ENCODE peak calls at places on chromosome 9, in four cellular contexts. One of them, this sample, is unnamed.

GRCh38 chr9:35728041-35728971 is 3.7 kb downstream of the TLN1 start:
- DNase-seq in upper lobe of left lung: peak
- DNase-seq in prostate gland: peak
- DNase-seq in endothelial cell of umbilical vein: peak
- DNase-seq in this sample: no peak

GRCh38 chr9:13239208-13239607 is 40.3 kb downstream of the MPDZ start:
- DNase-seq in upper lobe of left lung: no peak
- DNase-seq in prostate gland: no peak
- DNase-seq in endothelial cell of umbilical vein: no peak
- DNase-seq in this sample: no peak

GRCh38 chr9:98563212-98563907 is 145.4 kb downstream of the GABBR2 start:
- DNase-seq in prostate gland: no peak
- DNase-seq in endothelial cell of umbilical vein: no peak
- DNase-seq in upper lobe of left lung: no peak
- DNase-seq in this sample: peak

GRCh38 chr9:7185612-7186011 is 427.8 kb downstream of the KDM4C start:
- DNase-seq in prostate gland: no peak
- DNase-seq in endothelial cell of umbilical vein: peak
- DNase-seq in upper lobe of left lung: no peak
- DNase-seq in this sample: no peak

GRCh38 chr9:115353681-115354080 is 235.7 kb upstream of the TNC start:
- DNase-seq in upper lobe of left lung: no peak
- DNase-seq in prostate gland: no peak
- DNase-seq in endothelial cell of umbilical vein: no peak
- DNase-seq in this sample: no peak

GRCh38 chr9:119839888-119840287 is 470.7 kb upstream of the BRINP1 start:
- DNase-seq in prostate gland: no peak
- DNase-seq in upper lobe of left lung: no peak
- DNase-seq in endothelial cell of umbilical vein: no peak
- DNase-seq in this sample: no peak

GRCh38 chr9:93057703-93058356 is 671 bp upstream of the SUSD3 start:
- DNase-seq in prostate gland: no peak
- DNase-seq in endothelial cell of umbilical vein: no peak
- DNase-seq in upper lobe of left lung: no peak
- DNase-seq in this sample: no peak

GRCh38 chr9:33506626-33507370 is 17.3 kb upstream of the ANKRD18B start:
- DNase-seq in prostate gland: no peak
- DNase-seq in upper lobe of left lung: no peak
- DNase-seq in endothelial cell of umbilical vein: peak
- DNase-seq in this sample: no peak

GRCh38 chr9:107439991-107440456 is 49.5 kb downstream of the KLF4 start:
- DNase-seq in endothelial cell of umbilical vein: no peak
- DNase-seq in prostate gland: no peak
- DNase-seq in upper lobe of left lung: no peak
- DNase-seq in this sample: no peak

GRCh38 chr9:18994263-18994916 is 38.6 kb downstream of the SAXO1 start:
- DNase-seq in endothelial cell of umbilical vein: no peak
- DNase-seq in upper lobe of left lung: no peak
- DNase-seq in prostate gland: no peak
- DNase-seq in this sample: no peak

GRCh38 chr9:38432922-38433510 is 8.8 kb upstream of the IGFBPL1 start:
- DNase-seq in upper lobe of left lung: no peak
- DNase-seq in prostate gland: no peak
- DNase-seq in endothelial cell of umbilical vein: peak
- DNase-seq in this sample: no peak

GRCh38 chr9:121779381-121780117 is 128.1 kb downstream of the DAB2IP start:
- DNase-seq in prostate gland: no peak
- DNase-seq in endothelial cell of umbilical vein: peak
- DNase-seq in upper lobe of left lung: no peak
- DNase-seq in this sample: no peak
- TF ChIP-seq POLR2AphosphoS5 in prostate gland: peak
- TF ChIP-seq POLR2AphosphoS5 in endothelial cell of umbilical vein: no peak
- TF ChIP-seq POLR2AphosphoS5 in upper lobe of left lung: peak
- TF ChIP-seq POLR2AphosphoS5 in this sample: no peak

DNA sequence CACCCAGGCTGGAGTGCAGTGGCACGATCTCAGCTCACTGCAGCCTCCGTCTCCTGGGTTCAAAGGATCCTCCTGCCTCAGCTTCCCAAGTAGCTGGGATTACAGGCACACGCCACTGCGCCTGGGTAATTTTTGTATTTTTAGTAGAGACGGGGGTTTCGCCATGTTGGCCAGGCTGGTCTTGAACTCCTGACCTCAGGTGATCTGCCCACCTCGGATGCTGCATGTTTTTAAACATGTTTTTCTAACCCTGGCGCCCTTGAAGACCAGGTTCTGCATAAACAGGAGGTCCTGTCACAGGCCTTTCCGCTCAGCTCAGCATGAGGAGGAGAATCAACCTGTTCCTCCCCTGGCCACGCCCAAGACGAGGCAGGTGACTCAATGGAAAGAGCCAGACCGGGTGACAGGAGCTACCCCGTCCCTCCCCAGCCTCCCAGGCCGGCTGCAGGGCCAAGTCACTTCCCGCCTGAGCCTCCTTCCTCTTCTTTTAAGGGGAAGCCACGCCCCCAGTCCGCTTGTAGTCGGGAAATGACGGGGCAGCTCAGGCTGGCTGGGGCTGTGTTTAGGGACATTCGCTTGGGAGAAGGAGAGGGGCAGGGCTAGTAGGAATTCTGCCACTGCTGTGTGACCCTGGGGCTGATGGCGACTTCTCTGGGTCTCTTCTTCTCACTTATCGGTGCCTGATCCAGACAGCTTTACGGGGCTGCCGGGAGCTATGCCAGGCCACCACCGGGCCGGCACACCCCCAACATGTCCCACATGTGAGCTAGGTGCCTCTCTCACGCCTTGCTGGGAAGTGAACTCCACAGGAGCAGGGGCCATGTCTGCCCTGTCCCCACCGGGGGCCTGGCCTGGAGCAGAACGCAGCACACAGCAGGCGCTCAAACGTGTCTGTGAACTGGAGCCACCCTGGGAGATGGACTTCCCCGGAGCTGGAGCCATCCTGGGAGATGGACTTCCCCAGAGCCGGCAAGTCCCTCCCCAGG is 6.1 kb downstream of the NOTCH1 start:
- DNase-seq in upper lobe of left lung: peak
- DNase-seq in endothelial cell of umbilical vein: peak
- DNase-seq in prostate gland: peak
- DNase-seq in this sample: peak
- TF ChIP-seq POLR2AphosphoS5 in upper lobe of left lung: peak
- TF ChIP-seq POLR2AphosphoS5 in endothelial cell of umbilical vein: peak
- TF ChIP-seq POLR2AphosphoS5 in prostate gland: peak
- TF ChIP-seq POLR2AphosphoS5 in this sample: peak

DNA sequence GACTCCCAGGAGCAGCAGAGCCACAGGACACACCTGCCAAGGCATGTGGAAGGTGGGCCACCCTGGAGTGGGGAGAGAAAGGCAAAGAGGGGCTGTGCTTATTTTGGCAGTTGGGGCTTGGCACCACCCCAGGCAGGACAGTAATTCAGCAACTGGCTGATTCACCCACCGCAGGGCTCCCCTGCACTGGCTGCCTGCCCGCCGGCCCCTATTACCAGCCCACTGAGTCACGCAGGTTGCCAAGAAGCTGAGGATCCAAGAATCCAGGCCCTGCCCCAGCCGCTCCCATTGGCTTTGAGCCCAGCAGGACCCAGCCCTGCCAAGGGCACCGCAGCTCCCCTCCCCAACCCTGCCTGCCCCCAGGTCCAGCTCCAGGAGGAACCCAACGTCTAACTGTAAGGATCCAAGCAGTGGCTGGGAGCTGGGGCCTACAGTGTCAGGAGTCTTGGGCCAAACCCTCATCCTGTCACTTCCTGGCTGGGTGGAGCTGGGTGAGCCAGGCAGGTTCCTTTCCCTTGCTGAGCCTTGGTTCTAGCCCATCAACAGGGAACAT is 14.2 kb upstream of the RALGDS start:
- DNase-seq in prostate gland: peak
- DNase-seq in upper lobe of left lung: peak
- DNase-seq in endothelial cell of umbilical vein: peak
- DNase-seq in this sample: no peak
- TF ChIP-seq POLR2AphosphoS5 in prostate gland: peak
- TF ChIP-seq POLR2AphosphoS5 in upper lobe of left lung: no peak
- TF ChIP-seq POLR2AphosphoS5 in endothelial cell of umbilical vein: peak
- TF ChIP-seq POLR2AphosphoS5 in this sample: peak

DNA sequence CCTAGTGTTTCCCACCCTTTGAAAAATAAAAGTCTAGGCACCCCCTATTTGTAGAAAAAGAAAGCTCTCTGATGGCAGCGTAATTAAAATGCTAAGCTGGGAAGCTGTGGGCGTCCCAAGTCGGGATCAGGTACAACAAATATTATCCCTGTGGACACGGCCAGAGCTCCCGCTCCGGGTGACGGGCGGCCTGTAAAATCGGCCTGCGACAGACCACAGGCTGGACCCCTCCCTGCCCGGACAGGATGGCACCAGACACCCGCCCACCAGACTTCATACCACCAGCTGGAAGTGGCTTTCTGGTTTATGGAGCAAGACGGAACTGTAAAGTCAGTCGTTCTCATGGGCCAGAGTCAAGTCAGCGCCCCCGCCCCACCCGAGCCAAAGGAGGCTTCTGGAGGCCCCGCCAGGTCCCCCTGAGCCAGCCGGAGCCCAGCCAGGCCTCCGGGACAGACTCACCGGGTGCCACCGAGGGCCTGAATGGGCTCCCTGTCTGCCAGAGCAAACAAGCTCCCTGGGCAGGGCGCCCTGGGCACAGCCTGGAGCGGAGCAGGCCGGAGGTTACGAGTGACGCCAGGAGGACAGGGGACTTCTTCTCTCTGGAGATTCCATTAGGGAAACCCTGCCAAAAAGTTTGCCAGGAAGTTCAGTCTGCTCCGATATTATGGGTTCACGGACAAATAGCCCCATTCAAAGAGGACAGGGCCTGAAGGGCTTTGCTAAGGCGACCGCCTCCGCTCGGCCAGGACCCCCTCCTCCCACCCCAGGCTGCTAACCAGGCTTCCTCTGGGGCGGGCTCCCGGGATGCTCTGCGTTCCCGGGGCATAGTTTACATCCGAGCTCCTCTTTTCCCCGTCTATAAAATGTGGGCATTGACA is 173.7 kb downstream of the ERCC6L2 start:
- DNase-seq in upper lobe of left lung: no peak
- DNase-seq in prostate gland: peak
- DNase-seq in endothelial cell of umbilical vein: no peak
- DNase-seq in this sample: no peak
- TF ChIP-seq POLR2AphosphoS5 in upper lobe of left lung: no peak
- TF ChIP-seq POLR2AphosphoS5 in prostate gland: peak
- TF ChIP-seq POLR2AphosphoS5 in endothelial cell of umbilical vein: no peak
- TF ChIP-seq POLR2AphosphoS5 in this sample: no peak

GRCh38 chr9:113388833-113389232 is 12.0 kb upstream of the HDHD3 start:
- DNase-seq in upper lobe of left lung: no peak
- DNase-seq in prostate gland: no peak
- DNase-seq in endothelial cell of umbilical vein: no peak
- DNase-seq in this sample: no peak
- TF ChIP-seq POLR2AphosphoS5 in upper lobe of left lung: no peak
- TF ChIP-seq POLR2AphosphoS5 in prostate gland: no peak
- TF ChIP-seq POLR2AphosphoS5 in endothelial cell of umbilical vein: no peak
- TF ChIP-seq POLR2AphosphoS5 in this sample: no peak

GRCh38 chr9:134283692-134284265 is 42.5 kb upstream of the RXRA start:
- DNase-seq in prostate gland: no peak
- DNase-seq in endothelial cell of umbilical vein: no peak
- DNase-seq in upper lobe of left lung: no peak
- DNase-seq in this sample: no peak

GRCh38 chr9:134284741-134285140 is 41.5 kb upstream of the RXRA start:
- DNase-seq in endothelial cell of umbilical vein: no peak
- DNase-seq in prostate gland: no peak
- DNase-seq in upper lobe of left lung: no peak
- DNase-seq in this sample: no peak

GRCh38 chr9:134282138-134282650 is 44.1 kb upstream of the RXRA start:
- DNase-seq in endothelial cell of umbilical vein: no peak
- DNase-seq in prostate gland: no peak
- DNase-seq in upper lobe of left lung: no peak
- DNase-seq in this sample: no peak

GRCh38 chr9:134284273-134284672 is 42.0 kb upstream of the RXRA start:
- DNase-seq in prostate gland: peak
- DNase-seq in upper lobe of left lung: no peak
- DNase-seq in endothelial cell of umbilical vein: no peak
- DNase-seq in this sample: no peak

DNA sequence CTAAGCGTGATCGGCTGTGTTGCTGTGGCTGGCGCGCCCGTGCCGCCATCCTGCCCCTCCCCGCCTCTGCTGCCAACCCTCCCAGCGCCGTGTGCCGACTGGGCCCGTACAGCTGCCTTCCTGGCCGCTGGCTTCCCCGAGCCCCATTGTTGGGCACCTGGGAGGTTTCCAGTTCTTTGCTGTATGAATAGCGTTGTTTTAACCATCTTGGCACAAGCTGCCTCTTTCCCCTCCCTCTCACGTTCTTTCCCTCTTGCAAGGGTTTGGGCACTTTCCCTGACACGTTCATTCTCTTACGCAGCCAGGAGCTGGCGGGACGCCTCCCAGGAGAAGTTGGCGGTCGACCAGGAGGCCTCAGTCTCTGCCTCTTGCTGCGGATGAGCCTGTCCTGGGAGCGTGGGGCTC is 43.1 kb upstream of the RXRA start:
- DNase-seq in prostate gland: peak
- DNase-seq in endothelial cell of umbilical vein: peak
- DNase-seq in upper lobe of left lung: peak
- DNase-seq in this sample: peak
- TF ChIP-seq POLR2AphosphoS5 in prostate gland: peak
- TF ChIP-seq POLR2AphosphoS5 in endothelial cell of umbilical vein: no peak
- TF ChIP-seq POLR2AphosphoS5 in upper lobe of left lung: no peak
- TF ChIP-seq POLR2AphosphoS5 in this sample: peak

GRCh38 chr9:81479573-81479972 is 209.8 kb downstream of the TLE1 start:
- DNase-seq in endothelial cell of umbilical vein: no peak
- DNase-seq in prostate gland: no peak
- DNase-seq in upper lobe of left lung: no peak
- DNase-seq in this sample: no peak

GRCh38 chr9:81476808-81477207 is 212.5 kb downstream of the TLE1 start:
- DNase-seq in prostate gland: no peak
- DNase-seq in endothelial cell of umbilical vein: no peak
- DNase-seq in upper lobe of left lung: no peak
- DNase-seq in this sample: no peak

GRCh38 chr9:81477669-81478068 is 211.7 kb downstream of the TLE1 start:
- DNase-seq in upper lobe of left lung: no peak
- DNase-seq in endothelial cell of umbilical vein: no peak
- DNase-seq in prostate gland: no peak
- DNase-seq in this sample: no peak

DNA sequence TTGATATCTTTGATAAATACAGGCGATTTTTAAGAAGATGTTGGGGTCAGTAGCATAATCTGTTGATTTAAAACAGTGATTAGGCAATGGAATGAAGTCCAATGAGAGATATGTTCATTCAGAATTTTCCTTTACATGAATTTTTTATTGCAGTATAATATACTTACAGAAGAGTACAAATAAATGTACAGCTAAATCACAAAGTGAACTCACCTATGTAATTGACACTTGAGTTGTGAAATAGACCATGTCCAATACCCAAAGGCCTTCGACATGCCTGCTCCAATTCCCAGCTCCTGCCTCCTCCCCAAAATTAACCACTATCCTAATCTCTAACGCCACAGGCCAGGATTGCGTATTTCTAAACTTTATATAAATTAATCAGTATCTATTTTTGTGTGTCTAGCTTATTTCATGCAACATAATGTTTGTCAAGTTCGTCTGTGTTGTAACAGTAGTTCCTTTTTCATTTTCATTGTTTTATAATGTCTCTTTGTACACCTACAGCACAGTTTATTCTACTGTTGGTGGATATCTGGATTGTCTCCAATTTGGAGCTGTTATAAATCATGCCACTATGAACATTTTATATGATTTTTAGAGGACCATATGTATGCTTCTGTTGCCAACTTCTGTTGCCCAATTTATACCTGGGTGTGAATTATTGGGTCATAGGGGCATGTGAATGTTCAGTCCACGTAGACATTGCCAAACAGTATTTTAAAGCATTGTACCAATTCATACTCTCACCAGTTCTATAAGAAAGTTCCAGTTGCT is 208.3 kb downstream of the TLE1 start:
- DNase-seq in upper lobe of left lung: no peak
- DNase-seq in prostate gland: no peak
- DNase-seq in endothelial cell of umbilical vein: no peak
- DNase-seq in this sample: no peak
- TF ChIP-seq POLR2AphosphoS5 in upper lobe of left lung: no peak
- TF ChIP-seq POLR2AphosphoS5 in prostate gland: no peak
- TF ChIP-seq POLR2AphosphoS5 in endothelial cell of umbilical vein: no peak
- TF ChIP-seq POLR2AphosphoS5 in this sample: no peak